ENCODE peak calls at places on chromosomes 5 and 9, in five cellular contexts. One of them, this sample, is unnamed.
A peak's percentile ranks its signal among the peaks of the same experiment; 100 is the strongest.

GRCh38 chr5:108801776-108802175 is 54.1 kb downstream of the FER start:
- DNase-seq in foreskin fibroblast: peak; percentile 84
- DNase-seq in Caco-2: no peak
- DNase-seq in IMR-90: peak; percentile 97
- DNase-seq in tibial nerve: no peak
- DNase-seq in this sample: peak; percentile 19

GRCh38 chr9:115039686-115040085 is 78.3 kb downstream of the TNC start:
- DNase-seq in foreskin fibroblast: no peak
- DNase-seq in Caco-2: no peak
- DNase-seq in IMR-90: no peak
- DNase-seq in tibial nerve: no peak
- DNase-seq in this sample: no peak

GRCh38 chr9:107730691-107731090 is 241.1 kb upstream of the KLF4 start:
- DNase-seq in foreskin fibroblast: no peak
- DNase-seq in Caco-2: no peak
- DNase-seq in IMR-90: no peak
- DNase-seq in tibial nerve: no peak
- DNase-seq in this sample: no peak

GRCh38 chr5:98517967-98518366 is 255.5 kb upstream of the RGMB start:
- DNase-seq in foreskin fibroblast: no peak
- DNase-seq in Caco-2: no peak
- DNase-seq in IMR-90: no peak
- DNase-seq in tibial nerve: no peak
- DNase-seq in this sample: no peak

GRCh38 chr5:10573487-10574145 is 9.7 kb downstream of the ANKRD33B start:
- DNase-seq in foreskin fibroblast: no peak
- DNase-seq in Caco-2: no peak
- DNase-seq in IMR-90: no peak
- DNase-seq in tibial nerve: no peak
- DNase-seq in this sample: no peak

GRCh38 chr9:7760014-7760415 is 39.6 kb downstream of the DMAC1 start:
- DNase-seq in foreskin fibroblast: no peak
- DNase-seq in Caco-2: no peak
- DNase-seq in IMR-90: no peak
- DNase-seq in tibial nerve: peak; percentile 16
- DNase-seq in this sample: no peak

GRCh38 chr5:134141346-134142050 is 27.0 kb downstream of the TCF7 start:
- DNase-seq in foreskin fibroblast: no peak
- DNase-seq in Caco-2: no peak
- DNase-seq in IMR-90: no peak
- DNase-seq in tibial nerve: no peak
- DNase-seq in this sample: no peak

GRCh38 chr5:51279983-51280382 is 103.3 kb upstream of the ISL1 start:
- DNase-seq in foreskin fibroblast: no peak
- DNase-seq in Caco-2: no peak
- DNase-seq in IMR-90: no peak
- DNase-seq in tibial nerve: no peak
- DNase-seq in this sample: no peak

GRCh38 chr9:101311759-101312420 is 72.9 kb downstream of the BAAT start:
- DNase-seq in foreskin fibroblast: peak; percentile 53
- DNase-seq in Caco-2: no peak
- DNase-seq in IMR-90: peak; percentile 84
- DNase-seq in tibial nerve: peak; percentile 44
- DNase-seq in this sample: peak; percentile 15

GRCh38 chr5:56029457-56029856 is 34.7 kb upstream of the IL6ST start:
- DNase-seq in foreskin fibroblast: no peak
- DNase-seq in Caco-2: no peak
- DNase-seq in IMR-90: no peak
- DNase-seq in tibial nerve: no peak
- DNase-seq in this sample: no peak

GRCh38 chr5:163463063-163463435 is 2.6 kb downstream of the HMMR start:
- DNase-seq in foreskin fibroblast: no peak
- DNase-seq in Caco-2: no peak
- DNase-seq in IMR-90: no peak
- DNase-seq in tibial nerve: no peak
- DNase-seq in this sample: no peak

GRCh38 chr9:137429974-137430722 is 7.0 kb downstream of the NOXA1 start:
- DNase-seq in foreskin fibroblast: no peak
- DNase-seq in Caco-2: no peak
- DNase-seq in IMR-90: no peak
- DNase-seq in tibial nerve: no peak
- DNase-seq in this sample: no peak

GRCh38 chr5:77080905-77081304 is 6.2 kb downstream of the ZBED3 start:
- DNase-seq in foreskin fibroblast: no peak
- DNase-seq in Caco-2: no peak
- DNase-seq in IMR-90: no peak
- DNase-seq in tibial nerve: no peak
- DNase-seq in this sample: no peak

GRCh38 chr5:143244000-143244736 is 159.3 kb downstream of the NR3C1 start:
- DNase-seq in foreskin fibroblast: peak; percentile 96
- DNase-seq in Caco-2: peak; percentile 52
- DNase-seq in IMR-90: peak; percentile 98
- DNase-seq in tibial nerve: peak; percentile 72
- DNase-seq in this sample: peak; percentile 72

GRCh38 chr9:2116073-2116472 is 100.9 kb downstream of the SMARCA2 start:
- DNase-seq in foreskin fibroblast: no peak
- DNase-seq in Caco-2: no peak
- DNase-seq in IMR-90: no peak
- DNase-seq in tibial nerve: no peak
- DNase-seq in this sample: peak; percentile 4

GRCh38 chr5:102670224-102670836 is 84.8 kb upstream of the PAM start:
- DNase-seq in foreskin fibroblast: no peak
- DNase-seq in Caco-2: peak; percentile 58
- DNase-seq in IMR-90: no peak
- DNase-seq in tibial nerve: no peak
- DNase-seq in this sample: peak; percentile 40

GRCh38 chr5:122192883-122193496 is 63.6 kb downstream of the ZNF474 start:
- DNase-seq in foreskin fibroblast: peak; percentile 47
- DNase-seq in Caco-2: no peak
- DNase-seq in IMR-90: peak; percentile 79
- DNase-seq in tibial nerve: peak; percentile 86
- DNase-seq in this sample: peak; percentile 62

GRCh38 chr5:24598926-24599325 is 45.9 kb downstream of the CDH10 start:
- DNase-seq in foreskin fibroblast: no peak
- DNase-seq in Caco-2: no peak
- DNase-seq in IMR-90: no peak
- DNase-seq in tibial nerve: no peak
- DNase-seq in this sample: no peak

GRCh38 chr9:18786936-18787658 is 245.9 kb downstream of the SAXO1 start:
- DNase-seq in foreskin fibroblast: peak; percentile 3
- DNase-seq in Caco-2: no peak
- DNase-seq in IMR-90: peak; percentile 47
- DNase-seq in tibial nerve: no peak
- DNase-seq in this sample: no peak

GRCh38 chr9:136656339-136656738 is 6.4 kb upstream of the EGFL7 start:
- DNase-seq in foreskin fibroblast: no peak
- DNase-seq in Caco-2: peak; percentile 35
- DNase-seq in IMR-90: no peak
- DNase-seq in tibial nerve: no peak
- DNase-seq in this sample: no peak

GRCh38 chr9:35142037-35142436 is 19.8 kb upstream of the UNC13B start:
- DNase-seq in foreskin fibroblast: no peak
- DNase-seq in Caco-2: no peak
- DNase-seq in IMR-90: no peak
- DNase-seq in tibial nerve: no peak
- DNase-seq in this sample: no peak

GRCh38 chr9:806285-807156 is 35.0 kb upstream of the DMRT1 start:
- DNase-seq in foreskin fibroblast: peak; percentile 10
- DNase-seq in Caco-2: no peak
- DNase-seq in IMR-90: peak; percentile 51
- DNase-seq in tibial nerve: no peak
- DNase-seq in this sample: peak; percentile 2

GRCh38 chr9:114387678-114388431 is at the start of gene AKNA:
- DNase-seq in foreskin fibroblast: peak; percentile 74
- DNase-seq in Caco-2: no peak
- DNase-seq in IMR-90: peak; percentile 79
- DNase-seq in tibial nerve: peak; percentile 68
- DNase-seq in this sample: no peak

GRCh38 chr5:59485104-59485503 is 408.4 kb downstream of the PDE4D start:
- DNase-seq in foreskin fibroblast: peak; percentile 29
- DNase-seq in Caco-2: no peak
- DNase-seq in IMR-90: no peak
- DNase-seq in tibial nerve: no peak
- DNase-seq in this sample: no peak

GRCh38 chr5:98968056-98968564 is 39.3 kb upstream of the CHD1 start:
- DNase-seq in foreskin fibroblast: no peak
- DNase-seq in Caco-2: no peak
- DNase-seq in IMR-90: no peak
- DNase-seq in tibial nerve: no peak
- DNase-seq in this sample: no peak

GRCh38 chr5:4551034-4551433 is 589.1 kb upstream of the ADAMTS16 start:
- DNase-seq in foreskin fibroblast: no peak
- DNase-seq in Caco-2: no peak
- DNase-seq in IMR-90: no peak
- DNase-seq in tibial nerve: no peak
- DNase-seq in this sample: no peak

GRCh38 chr9:684055-684949 is 157.2 kb upstream of the DMRT1 start:
- DNase-seq in foreskin fibroblast: peak; percentile 46
- DNase-seq in Caco-2: no peak
- DNase-seq in IMR-90: peak; percentile 81
- DNase-seq in tibial nerve: no peak
- DNase-seq in this sample: no peak

GRCh38 chr5:149618581-149619248 is 37.4 kb downstream of the ARHGEF37 start:
- DNase-seq in foreskin fibroblast: peak; percentile 48
- DNase-seq in Caco-2: peak; percentile 79
- DNase-seq in IMR-90: peak; percentile 72
- DNase-seq in tibial nerve: no peak
- DNase-seq in this sample: peak; percentile 67

GRCh38 chr5:139667730-139668063 is 19.5 kb downstream of the CXXC5 start:
- DNase-seq in foreskin fibroblast: no peak
- DNase-seq in Caco-2: no peak
- DNase-seq in IMR-90: peak; percentile 60
- DNase-seq in tibial nerve: no peak
- DNase-seq in this sample: no peak

GRCh38 chr5:123673107-123673506 is 161.1 kb downstream of the CSNK1G3 start:
- DNase-seq in foreskin fibroblast: no peak
- DNase-seq in Caco-2: peak; percentile 34
- DNase-seq in IMR-90: no peak
- DNase-seq in tibial nerve: no peak
- DNase-seq in this sample: no peak

GRCh38 chr9:131552030-131552429 is 6.7 kb downstream of the PRRT1B start:
- DNase-seq in foreskin fibroblast: no peak
- DNase-seq in Caco-2: no peak
- DNase-seq in IMR-90: no peak
- DNase-seq in tibial nerve: no peak
- DNase-seq in this sample: no peak

GRCh38 chr9:131543141-131543540 is 2.2 kb upstream of the PRRT1B start:
- DNase-seq in foreskin fibroblast: no peak
- DNase-seq in Caco-2: no peak
- DNase-seq in IMR-90: no peak
- DNase-seq in tibial nerve: no peak
- DNase-seq in this sample: no peak

GRCh38 chr9:131545003-131545785 is at the start of gene PRRT1B:
- DNase-seq in foreskin fibroblast: no peak
- DNase-seq in Caco-2: peak; percentile 94
- DNase-seq in IMR-90: no peak
- DNase-seq in tibial nerve: no peak
- DNase-seq in this sample: peak; percentile 92

GRCh38 chr9:131545786-131546335 is 538 bp downstream of the PRRT1B start:
- DNase-seq in foreskin fibroblast: no peak
- DNase-seq in Caco-2: no peak
- DNase-seq in IMR-90: no peak
- DNase-seq in tibial nerve: no peak
- DNase-seq in this sample: no peak

GRCh38 chr9:131546336-131547084 is 1.2 kb downstream of the PRRT1B start:
- DNase-seq in foreskin fibroblast: no peak
- DNase-seq in Caco-2: peak; percentile 68
- DNase-seq in IMR-90: peak; percentile 12
- DNase-seq in tibial nerve: no peak
- DNase-seq in this sample: peak; percentile 46
- TF ChIP-seq CTCF in foreskin fibroblast: no peak
- TF ChIP-seq CTCF in Caco-2: peak; percentile 34
- TF ChIP-seq CTCF in IMR-90: no peak
- TF ChIP-seq CTCF in tibial nerve: no peak
- TF ChIP-seq CTCF in this sample: no peak

GRCh38 chr5:93246093-93246855 is 334.7 kb downstream of the NR2F1-AS1 start:
- DNase-seq in foreskin fibroblast: peak; percentile 18
- DNase-seq in Caco-2: no peak
- DNase-seq in IMR-90: peak; percentile 47
- DNase-seq in tibial nerve: no peak
- DNase-seq in this sample: no peak
- TF ChIP-seq CTCF in foreskin fibroblast: no peak
- TF ChIP-seq CTCF in Caco-2: no peak
- TF ChIP-seq CTCF in IMR-90: no peak
- TF ChIP-seq CTCF in tibial nerve: no peak
- TF ChIP-seq CTCF in this sample: no peak

GRCh38 chr9:127142291-127142690 is 19.9 kb upstream of the ANGPTL2 start:
- DNase-seq in foreskin fibroblast: no peak
- DNase-seq in Caco-2: peak; percentile 22
- DNase-seq in IMR-90: no peak
- DNase-seq in tibial nerve: no peak
- DNase-seq in this sample: no peak

GRCh38 chr9:127148014-127148413 is 25.6 kb upstream of the ANGPTL2 start:
- DNase-seq in foreskin fibroblast: no peak
- DNase-seq in Caco-2: no peak
- DNase-seq in IMR-90: no peak
- DNase-seq in tibial nerve: no peak
- DNase-seq in this sample: no peak

GRCh38 chr9:127142931-127143464 is 20.6 kb upstream of the ANGPTL2 start:
- DNase-seq in foreskin fibroblast: no peak
- DNase-seq in Caco-2: no peak
- DNase-seq in IMR-90: no peak
- DNase-seq in tibial nerve: no peak
- DNase-seq in this sample: no peak

GRCh38 chr9:127143920-127144465 is 21.6 kb upstream of the ANGPTL2 start:
- DNase-seq in foreskin fibroblast: no peak
- DNase-seq in Caco-2: no peak
- DNase-seq in IMR-90: no peak
- DNase-seq in tibial nerve: no peak
- DNase-seq in this sample: no peak

GRCh38 chr9:127144670-127145458 is 22.4 kb upstream of the ANGPTL2 start:
- DNase-seq in foreskin fibroblast: no peak
- DNase-seq in Caco-2: peak; percentile 26
- DNase-seq in IMR-90: no peak
- DNase-seq in tibial nerve: no peak
- DNase-seq in this sample: no peak
- TF ChIP-seq CTCF in foreskin fibroblast: no peak
- TF ChIP-seq CTCF in Caco-2: no peak
- TF ChIP-seq CTCF in IMR-90: no peak
- TF ChIP-seq CTCF in tibial nerve: no peak
- TF ChIP-seq CTCF in this sample: no peak

GRCh38 chr5:172846249-172846648 is 12.2 kb downstream of the ERGIC1 start:
- DNase-seq in foreskin fibroblast: no peak
- DNase-seq in Caco-2: no peak
- DNase-seq in IMR-90: no peak
- DNase-seq in tibial nerve: no peak
- DNase-seq in this sample: no peak

GRCh38 chr5:172844577-172844838 is 10.5 kb downstream of the ERGIC1 start:
- DNase-seq in foreskin fibroblast: no peak
- DNase-seq in Caco-2: no peak
- DNase-seq in IMR-90: no peak
- DNase-seq in tibial nerve: no peak
- DNase-seq in this sample: no peak

GRCh38 chr5:172846677-172847076 is 12.6 kb downstream of the ERGIC1 start:
- DNase-seq in foreskin fibroblast: no peak
- DNase-seq in Caco-2: no peak
- DNase-seq in IMR-90: no peak
- DNase-seq in tibial nerve: no peak
- DNase-seq in this sample: no peak

GRCh38 chr5:172845190-172845975 is 11.3 kb downstream of the ERGIC1 start:
- DNase-seq in foreskin fibroblast: no peak
- DNase-seq in Caco-2: no peak
- DNase-seq in IMR-90: no peak
- DNase-seq in tibial nerve: no peak
- DNase-seq in this sample: no peak

GRCh38 chr5:172843825-172844576 is 9.9 kb downstream of the ERGIC1 start:
- DNase-seq in foreskin fibroblast: no peak
- DNase-seq in Caco-2: no peak
- DNase-seq in IMR-90: no peak
- DNase-seq in tibial nerve: no peak
- DNase-seq in this sample: no peak
- TF ChIP-seq CTCF in foreskin fibroblast: no peak
- TF ChIP-seq CTCF in Caco-2: no peak
- TF ChIP-seq CTCF in IMR-90: no peak
- TF ChIP-seq CTCF in tibial nerve: no peak
- TF ChIP-seq CTCF in this sample: no peak

This sample was measured in Calu3.